ENCODE peak calls at places on chromosomes 11 and 22, in seven cellular contexts. One of them, this sample, is unnamed. For H3K4me1, the result is how much of the 10 kb centered on the place peaks cover.

GRCh38 chr11:32388871-32389770 is 46.2 kb downstream of the WT1 start:
- DNase-seq in neuronal stem cell: no peak
- DNase-seq in IMR-90: no peak
- DNase-seq in tibial nerve: no peak
- DNase-seq in left ventricle myocardium inferior: no peak
- DNase-seq in breast epithelium: no peak
- DNase-seq in CD4-positive, alpha-beta memory T cell: no peak
- DNase-seq in this sample: no peak

GRCh38 chr11:71936825-71937224 is 8.0 kb downstream of the RNF121 start:
- DNase-seq in neuronal stem cell: no peak
- DNase-seq in IMR-90: peak
- DNase-seq in tibial nerve: no peak
- DNase-seq in left ventricle myocardium inferior: no peak
- DNase-seq in breast epithelium: no peak
- DNase-seq in CD4-positive, alpha-beta memory T cell: no peak
- DNase-seq in this sample: no peak

GRCh38 chr11:16632295-16633200 is 105.9 kb upstream of the C11orf58 start:
- DNase-seq in neuronal stem cell: no peak
- DNase-seq in IMR-90: peak
- DNase-seq in tibial nerve: no peak
- DNase-seq in left ventricle myocardium inferior: no peak
- DNase-seq in breast epithelium: no peak
- DNase-seq in CD4-positive, alpha-beta memory T cell: no peak
- DNase-seq in this sample: no peak

GRCh38 chr11:114226283-114226859 is 69.8 kb upstream of the NNMT start:
- DNase-seq in neuronal stem cell: no peak
- DNase-seq in IMR-90: no peak
- DNase-seq in tibial nerve: no peak
- DNase-seq in left ventricle myocardium inferior: no peak
- DNase-seq in breast epithelium: no peak
- DNase-seq in CD4-positive, alpha-beta memory T cell: no peak
- DNase-seq in this sample: no peak

GRCh38 chr11:120974980-120975379 is 48.9 kb upstream of the TBCEL start:
- DNase-seq in neuronal stem cell: no peak
- DNase-seq in IMR-90: no peak
- DNase-seq in tibial nerve: no peak
- DNase-seq in left ventricle myocardium inferior: no peak
- DNase-seq in breast epithelium: no peak
- DNase-seq in CD4-positive, alpha-beta memory T cell: no peak
- DNase-seq in this sample: no peak

GRCh38 chr22:30226192-30226832 is 20.2 kb downstream of the LIF start:
- DNase-seq in neuronal stem cell: no peak
- DNase-seq in IMR-90: peak
- DNase-seq in tibial nerve: no peak
- DNase-seq in left ventricle myocardium inferior: no peak
- DNase-seq in breast epithelium: no peak
- DNase-seq in CD4-positive, alpha-beta memory T cell: no peak
- DNase-seq in this sample: peak

GRCh38 chr11:34033399-34033798 is 18.1 kb upstream of the CAPRIN1 start:
- DNase-seq in neuronal stem cell: no peak
- DNase-seq in IMR-90: no peak
- DNase-seq in tibial nerve: no peak
- DNase-seq in left ventricle myocardium inferior: no peak
- DNase-seq in breast epithelium: no peak
- DNase-seq in CD4-positive, alpha-beta memory T cell: no peak
- DNase-seq in this sample: no peak

GRCh38 chr22:47645450-47645914 is 883.0 kb downstream of the TBC1D22A start:
- DNase-seq in neuronal stem cell: no peak
- DNase-seq in IMR-90: no peak
- DNase-seq in tibial nerve: no peak
- DNase-seq in left ventricle myocardium inferior: no peak
- DNase-seq in breast epithelium: no peak
- DNase-seq in CD4-positive, alpha-beta memory T cell: no peak
- DNase-seq in this sample: no peak

GRCh38 chr11:1126935-1127663 is 30.7 kb upstream of the MUC5AC start:
- DNase-seq in neuronal stem cell: no peak
- DNase-seq in IMR-90: no peak
- DNase-seq in tibial nerve: no peak
- DNase-seq in left ventricle myocardium inferior: no peak
- DNase-seq in breast epithelium: no peak
- DNase-seq in CD4-positive, alpha-beta memory T cell: no peak
- DNase-seq in this sample: no peak

GRCh38 chr11:64284048-64284961 is at the start of gene BAD:
- DNase-seq in neuronal stem cell: peak
- DNase-seq in IMR-90: peak
- DNase-seq in tibial nerve: peak
- DNase-seq in left ventricle myocardium inferior: peak
- DNase-seq in breast epithelium: peak
- DNase-seq in CD4-positive, alpha-beta memory T cell: peak
- DNase-seq in this sample: peak

GRCh38 chr11:118820412-118821357 is 29.7 kb upstream of the DDX6 start:
- DNase-seq in neuronal stem cell: no peak
- DNase-seq in IMR-90: no peak
- DNase-seq in tibial nerve: peak
- DNase-seq in left ventricle myocardium inferior: peak
- DNase-seq in breast epithelium: peak
- DNase-seq in CD4-positive, alpha-beta memory T cell: no peak
- DNase-seq in this sample: no peak

GRCh38 chr11:112525844-112526590 is 265.4 kb upstream of the PLET1 start:
- DNase-seq in neuronal stem cell: no peak
- DNase-seq in IMR-90: no peak
- DNase-seq in tibial nerve: no peak
- DNase-seq in left ventricle myocardium inferior: no peak
- DNase-seq in breast epithelium: no peak
- DNase-seq in CD4-positive, alpha-beta memory T cell: no peak
- DNase-seq in this sample: no peak

GRCh38 chr11:107849791-107850190 is 8.8 kb downstream of the SLC35F2 start:
- DNase-seq in neuronal stem cell: no peak
- DNase-seq in IMR-90: no peak
- DNase-seq in tibial nerve: no peak
- DNase-seq in left ventricle myocardium inferior: no peak
- DNase-seq in breast epithelium: no peak
- DNase-seq in CD4-positive, alpha-beta memory T cell: no peak
- DNase-seq in this sample: no peak

GRCh38 chr11:73755670-73756069 is 5.2 kb downstream of the RAB6A start:
- DNase-seq in neuronal stem cell: no peak
- DNase-seq in IMR-90: no peak
- DNase-seq in tibial nerve: no peak
- DNase-seq in left ventricle myocardium inferior: no peak
- DNase-seq in breast epithelium: no peak
- DNase-seq in CD4-positive, alpha-beta memory T cell: no peak
- DNase-seq in this sample: no peak

GRCh38 chr11:2203440-2204259 is 32.0 kb upstream of the TH start:
- DNase-seq in neuronal stem cell: no peak
- DNase-seq in IMR-90: no peak
- DNase-seq in tibial nerve: no peak
- DNase-seq in left ventricle myocardium inferior: peak
- DNase-seq in breast epithelium: peak
- DNase-seq in CD4-positive, alpha-beta memory T cell: no peak
- DNase-seq in this sample: no peak

DNA sequence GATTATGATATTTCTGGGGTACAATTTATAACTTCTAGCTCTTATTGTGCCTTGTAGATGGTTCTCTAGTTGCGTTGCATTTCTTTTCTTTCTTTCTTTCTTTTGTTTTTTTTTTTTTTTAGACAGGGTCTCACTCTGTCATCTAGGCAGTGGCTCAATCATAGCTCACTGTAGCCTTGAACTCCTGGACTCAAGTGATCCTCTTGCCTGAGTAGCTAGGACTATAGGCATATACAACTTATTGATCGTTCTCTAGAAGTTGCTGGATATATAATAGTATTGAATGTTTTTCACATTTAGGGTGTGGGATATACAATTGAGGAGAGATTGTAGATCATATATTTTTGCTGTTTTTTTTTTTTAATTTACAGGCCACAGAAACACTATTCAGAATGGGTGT is 119.2 kb downstream of the TMEM135 start:
- DNase-seq in neuronal stem cell: no peak
- DNase-seq in IMR-90: no peak
- DNase-seq in tibial nerve: no peak
- DNase-seq in left ventricle myocardium inferior: no peak
- DNase-seq in breast epithelium: no peak
- DNase-seq in CD4-positive, alpha-beta memory T cell: no peak
- DNase-seq in this sample: no peak
- H3K4me3 ChIP-seq in neuronal stem cell: no peak
- H3K4me3 ChIP-seq in IMR-90: no peak
- H3K4me3 ChIP-seq in tibial nerve: no peak
- H3K4me3 ChIP-seq in left ventricle myocardium inferior: no peak
- H3K4me3 ChIP-seq in breast epithelium: no peak
- H3K4me3 ChIP-seq in CD4-positive, alpha-beta memory T cell: no peak
- H3K4me3 ChIP-seq in this sample: no peak

GRCh38 chr11:117092951-117093590 is 5.2 kb downstream of the SIK3 start:
- DNase-seq in neuronal stem cell: no peak
- DNase-seq in IMR-90: no peak
- DNase-seq in tibial nerve: no peak
- DNase-seq in left ventricle myocardium inferior: no peak
- DNase-seq in breast epithelium: no peak
- DNase-seq in CD4-positive, alpha-beta memory T cell: no peak
- DNase-seq in this sample: no peak

GRCh38 chr11:117090111-117090706 is 8.0 kb downstream of the SIK3 start:
- DNase-seq in neuronal stem cell: no peak
- DNase-seq in IMR-90: no peak
- DNase-seq in tibial nerve: no peak
- DNase-seq in left ventricle myocardium inferior: no peak
- DNase-seq in breast epithelium: no peak
- DNase-seq in CD4-positive, alpha-beta memory T cell: no peak
- DNase-seq in this sample: no peak

GRCh38 chr11:117089685-117090084 is 8.5 kb downstream of the SIK3 start:
- DNase-seq in neuronal stem cell: no peak
- DNase-seq in IMR-90: no peak
- DNase-seq in tibial nerve: no peak
- DNase-seq in left ventricle myocardium inferior: no peak
- DNase-seq in breast epithelium: no peak
- DNase-seq in CD4-positive, alpha-beta memory T cell: no peak
- DNase-seq in this sample: no peak

GRCh38 chr11:117094776-117095175 is 3.5 kb downstream of the SIK3 start:
- DNase-seq in neuronal stem cell: no peak
- DNase-seq in IMR-90: peak
- DNase-seq in tibial nerve: no peak
- DNase-seq in left ventricle myocardium inferior: no peak
- DNase-seq in breast epithelium: no peak
- DNase-seq in CD4-positive, alpha-beta memory T cell: no peak
- DNase-seq in this sample: no peak

DNA sequence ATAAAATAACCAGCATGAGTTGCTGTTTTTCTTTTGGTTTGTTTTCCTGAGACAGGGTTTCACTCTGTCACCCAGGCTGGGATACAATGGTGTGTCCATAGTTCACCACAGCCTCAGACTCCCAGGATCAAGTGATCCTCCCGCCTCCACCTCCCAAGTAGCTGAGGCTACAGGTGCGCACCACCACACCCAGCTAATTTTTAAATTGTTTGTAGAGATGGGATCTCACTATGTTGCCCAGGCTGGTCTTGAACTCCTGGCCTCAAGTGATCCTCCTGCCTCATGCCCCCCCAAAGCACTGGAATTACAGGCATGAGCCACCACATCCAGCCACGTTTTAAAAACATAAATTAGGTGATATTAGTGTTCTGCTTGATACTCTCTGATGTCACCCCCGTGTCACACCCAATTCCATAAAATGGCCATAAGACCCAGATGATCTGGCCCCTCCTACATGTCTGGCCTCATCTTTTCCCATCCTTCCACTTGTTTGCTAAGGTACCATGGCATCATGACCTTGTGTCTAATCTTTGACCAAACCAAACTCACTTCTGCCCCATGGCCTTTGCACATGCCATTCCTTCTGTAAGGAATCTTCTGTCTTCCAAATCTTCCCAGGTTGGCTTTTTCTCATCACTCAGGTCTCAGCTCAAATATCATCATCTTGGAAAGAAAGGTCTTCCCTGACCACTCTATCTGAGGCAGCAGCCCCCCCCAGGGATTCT is 6.3 kb downstream of the SIK3 start:
- DNase-seq in neuronal stem cell: no peak
- DNase-seq in IMR-90: no peak
- DNase-seq in tibial nerve: no peak
- DNase-seq in left ventricle myocardium inferior: no peak
- DNase-seq in breast epithelium: no peak
- DNase-seq in CD4-positive, alpha-beta memory T cell: no peak
- DNase-seq in this sample: no peak
- H3K4me1 ChIP-seq in neuronal stem cell: under half
- H3K4me1 ChIP-seq in IMR-90: under half
- H3K4me1 ChIP-seq in tibial nerve: under half
- H3K4me1 ChIP-seq in left ventricle myocardium inferior: half or more
- H3K4me1 ChIP-seq in breast epithelium: under half
- H3K4me1 ChIP-seq in CD4-positive, alpha-beta memory T cell: half or more
- H3K4me1 ChIP-seq in this sample: under half

DNA sequence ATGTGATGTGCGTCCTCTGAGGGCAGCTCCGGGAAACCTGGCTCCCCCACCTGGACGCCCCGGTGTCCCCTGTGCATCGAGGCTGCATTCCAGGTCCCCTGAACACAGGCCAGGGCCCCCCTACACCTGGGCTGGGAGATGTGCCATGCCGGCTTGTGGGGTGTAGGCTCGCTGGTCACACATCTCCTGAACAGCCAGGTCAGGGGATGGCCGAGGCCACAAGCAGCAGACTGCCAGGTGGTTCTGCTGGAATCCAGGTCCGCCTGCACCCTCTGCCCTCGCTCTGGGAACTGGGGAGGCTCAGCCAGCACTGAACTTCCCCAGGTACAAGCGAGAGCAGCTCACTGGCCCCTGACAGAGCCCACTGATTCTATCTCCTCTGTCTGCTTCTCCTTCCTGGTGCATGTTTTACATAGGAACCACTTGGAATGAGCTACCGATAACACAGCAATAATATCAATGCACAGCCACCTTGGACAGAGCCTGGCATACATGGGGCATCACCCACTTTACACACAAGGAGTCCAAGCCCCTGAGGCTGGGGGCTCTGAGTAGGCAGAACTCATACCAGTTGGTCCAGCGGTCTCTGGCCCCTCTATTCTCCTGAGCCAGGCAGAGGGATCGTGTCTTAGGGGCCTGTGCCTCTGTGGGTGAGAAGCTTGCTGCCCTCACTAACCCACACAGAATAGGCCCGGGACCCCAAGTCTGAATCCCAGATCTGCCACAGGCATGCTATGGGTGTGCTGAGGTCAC is 46.8 kb downstream of the TBX1 start:
- DNase-seq in neuronal stem cell: no peak
- DNase-seq in IMR-90: no peak
- DNase-seq in tibial nerve: no peak
- DNase-seq in left ventricle myocardium inferior: peak
- DNase-seq in breast epithelium: peak
- DNase-seq in CD4-positive, alpha-beta memory T cell: no peak
- DNase-seq in this sample: no peak
- H3K27ac ChIP-seq in neuronal stem cell: no peak
- H3K27ac ChIP-seq in IMR-90: no peak
- H3K27ac ChIP-seq in tibial nerve: no peak
- H3K27ac ChIP-seq in left ventricle myocardium inferior: no peak
- H3K27ac ChIP-seq in breast epithelium: no peak
- H3K27ac ChIP-seq in CD4-positive, alpha-beta memory T cell: no peak
- H3K27ac ChIP-seq in this sample: no peak

DNA sequence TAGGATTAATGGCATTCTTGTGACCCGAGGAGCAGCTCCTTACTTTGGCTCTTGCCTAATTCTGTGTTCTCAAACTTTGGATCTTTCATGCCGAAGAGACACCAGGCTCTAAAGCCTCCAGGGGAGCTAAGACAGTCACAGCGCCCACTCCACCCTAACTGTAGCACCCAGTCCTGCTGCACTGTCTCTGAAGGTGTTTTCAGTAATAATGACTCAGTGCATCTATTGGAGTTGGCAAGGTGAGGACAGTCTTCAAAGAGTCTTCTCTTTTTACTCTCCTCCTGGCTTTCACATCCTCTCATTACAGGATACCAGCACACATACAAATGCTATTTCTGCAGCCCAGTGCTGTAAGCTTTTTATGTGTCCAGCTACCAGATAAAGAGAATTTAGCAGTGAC is 69.4 kb downstream of the PPFIBP2 start:
- DNase-seq in neuronal stem cell: no peak
- DNase-seq in IMR-90: no peak
- DNase-seq in tibial nerve: no peak
- DNase-seq in left ventricle myocardium inferior: no peak
- DNase-seq in breast epithelium: no peak
- DNase-seq in CD4-positive, alpha-beta memory T cell: no peak
- DNase-seq in this sample: no peak
- H3K4me3 ChIP-seq in neuronal stem cell: no peak
- H3K4me3 ChIP-seq in IMR-90: no peak
- H3K4me3 ChIP-seq in tibial nerve: no peak
- H3K4me3 ChIP-seq in left ventricle myocardium inferior: no peak
- H3K4me3 ChIP-seq in breast epithelium: no peak
- H3K4me3 ChIP-seq in CD4-positive, alpha-beta memory T cell: no peak
- H3K4me3 ChIP-seq in this sample: no peak